ENCODE peak calls at places on chromosome 20, in seven cellular contexts. T, C, U, D, E, A and F are unnamed samples.

GRCh38 chr20:38871560-38871953 is 54.7 kb upstream of the FAM83D start:
- DNase-seq in E (no peak), U (no peak), C (no peak), A (no peak), T (peak; percentile 53), D (no peak), F (no peak)

GRCh38 chr20:60749804-60750602 is 502.1 kb upstream of the CDH4 start:
- DNase-seq in E (no peak), C (no peak), A (no peak), T (no peak), D (no peak), U (no peak), F (no peak)

GRCh38 chr20:47358672-47359532 is 2.4 kb upstream of the ZMYND8 start:
- DNase-seq in C (peak; percentile 68), A (no peak), D (peak; percentile 83), T (no peak), E (peak; percentile 84), U (peak; percentile 93), F (no peak)

GRCh38 chr20:51267679-51268078 is 244.8 kb upstream of the KCNG1 start:
- DNase-seq in T (no peak), C (no peak), D (no peak), A (no peak), U (no peak), E (no peak), F (no peak)

GRCh38 chr20:23541330-23541729 is 27.0 kb downstream of the CST9L start:
- DNase-seq in E (no peak), D (no peak), A (no peak), T (no peak), U (no peak), C (no peak), F (no peak)

GRCh38 chr20:55069951-55070350 is 594.6 kb downstream of the DOK5 start:
- DNase-seq in E (no peak), U (no peak), D (no peak), C (no peak), A (no peak), T (no peak), F (no peak)

GRCh38 chr20:46324960-46325703 is 16.8 kb upstream of the CDH22 start:
- DNase-seq in T (no peak), D (no peak), E (no peak), A (no peak), C (no peak), U (peak; percentile 53), F (peak; percentile 17)

GRCh38 chr20:15945301-15945700 is 627.9 kb downstream of the KIF16B start:
- DNase-seq in U (no peak), A (no peak), C (no peak), E (no peak), T (no peak), D (no peak), F (no peak)

GRCh38 chr20:1086273-1087213 is 31.9 kb upstream of the PSMF1 start:
- DNase-seq in C (no peak), A (no peak), T (no peak), D (no peak), U (no peak), E (no peak), F (peak; percentile 6)

GRCh38 chr20:47502271-47502730 is 614 bp downstream of the NCOA3 start:
- DNase-seq in T (peak; percentile 16), U (peak; percentile 48), C (no peak), E (peak; percentile 19), A (peak; percentile 1), D (no peak), F (no peak)

GRCh38 chr20:23363257-23363649 is 1.3 kb downstream of the GZF1 start:
- DNase-seq in D (no peak), T (no peak), U (no peak), C (no peak), A (no peak), E (peak; percentile 76), F (no peak)

GRCh38 chr20:40741507-40742106 is 52.6 kb upstream of the MAFB start:
- DNase-seq in C (no peak), E (peak; percentile 27), A (no peak), T (peak; percentile 57), U (peak; percentile 81), D (no peak), F (peak; percentile 66)

GRCh38 chr20:2696646-2697045 is 4.1 kb downstream of the EBF4 start:
- DNase-seq in T (no peak), A (no peak), C (no peak), U (no peak), E (no peak), D (no peak), F (no peak)
- H3K4me3 ChIP-seq in T (no peak overlapping the region), A (no peak overlapping the region), C (no peak overlapping the region), U (no peak overlapping the region), E (no peak overlapping the region), D (no peak overlapping the region), F (no peak overlapping the region)

GRCh38 chr20:58277578-58278344 is 31.8 kb upstream of the RAB22A start:
- DNase-seq in C (no peak), E (no peak), U (no peak), D (no peak), T (no peak), A (no peak), F (no peak)
- H3K4me3 ChIP-seq in C (no peak overlapping the region), E (no peak overlapping the region), U (no peak overlapping the region), D (no peak overlapping the region), T (no peak overlapping the region), A (no peak overlapping the region), F (no peak overlapping the region)

GRCh38 chr20:62741191-62741676 is 32.6 kb downstream of the NTSR1 start:
- DNase-seq in E (no peak), T (no peak), U (no peak), C (no peak), A (no peak), D (peak; percentile 46), F (peak; percentile 26)
- H3K4me3 ChIP-seq in E (no peak overlapping the region), T (no peak overlapping the region), U (no peak overlapping the region), C (no peak overlapping the region), A (no peak overlapping the region), D (no peak overlapping the region), F (peak overlapping the region; percentile 50)

DNA sequence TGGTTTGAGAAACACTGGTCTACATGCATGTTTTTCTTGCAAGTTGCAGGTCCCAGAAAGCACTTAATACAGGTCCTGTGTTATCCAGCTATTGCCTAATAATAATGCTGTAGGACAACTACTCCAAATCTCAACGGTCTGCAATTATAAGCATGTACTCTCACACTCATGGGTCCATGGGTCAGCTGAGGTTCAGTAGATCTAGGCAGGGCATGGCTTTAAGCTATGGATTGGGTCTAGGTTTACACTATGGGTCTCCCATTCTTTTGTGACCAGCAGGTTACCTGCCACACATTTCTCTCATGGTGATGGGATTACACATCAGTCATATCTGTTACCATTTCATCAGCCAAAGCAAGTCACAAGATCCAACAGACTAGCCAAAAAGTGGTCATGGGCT is 13.9 kb downstream of the ISM1 start:
- DNase-seq in T (no peak), C (no peak), E (no peak), D (no peak), U (no peak), A (no peak), F (no peak)
- H3K4me3 ChIP-seq in T (no peak overlapping the region), C (no peak overlapping the region), E (no peak overlapping the region), D (no peak overlapping the region), U (no peak overlapping the region), A (no peak overlapping the region), F (no peak overlapping the region)

GRCh38 chr20:25355191-25355590 is 35.4 kb downstream of the ABHD12 start:
- DNase-seq in A (no peak), E (no peak), T (no peak), C (no peak), D (no peak), U (no peak), F (peak; percentile 39)

GRCh38 chr20:25353754-25354705 is 36.6 kb downstream of the ABHD12 start:
- DNase-seq in D (no peak), A (no peak), U (no peak), E (no peak), T (no peak), C (no peak), F (no peak)

GRCh38 chr20:25355866-25356265 is 34.8 kb downstream of the ABHD12 start:
- DNase-seq in A (no peak), U (no peak), E (no peak), T (no peak), D (no peak), C (no peak), F (no peak)

GRCh38 chr20:25352746-25353145 is 37.9 kb downstream of the ABHD12 start:
- DNase-seq in U (no peak), T (no peak), A (no peak), E (no peak), D (no peak), C (no peak), F (no peak)

DNA sequence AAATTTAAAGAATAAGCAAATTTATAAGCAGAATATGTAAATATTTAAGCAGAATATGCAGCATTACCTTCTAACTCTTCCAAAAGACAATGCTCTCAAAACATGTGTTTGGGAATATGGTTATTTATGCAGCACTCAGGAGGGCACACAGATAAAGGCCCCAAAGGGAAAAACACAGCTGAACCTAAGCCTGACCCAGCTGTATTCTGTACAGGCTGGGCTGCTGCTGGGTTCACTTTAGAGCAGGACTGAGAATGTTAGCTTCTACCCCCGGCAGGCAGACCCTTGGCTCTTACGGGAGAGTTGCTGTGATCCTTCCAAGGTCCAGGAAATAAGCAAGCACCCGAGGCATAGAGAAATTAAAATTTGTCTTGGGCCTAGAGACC is 37.3 kb downstream of the ABHD12 start:
- DNase-seq in C (no peak), A (no peak), T (no peak), E (no peak), D (no peak), U (no peak), F (no peak)
- H3K4me3 ChIP-seq in C (no peak overlapping the region), A (no peak overlapping the region), T (no peak overlapping the region), E (no peak overlapping the region), D (no peak overlapping the region), U (no peak overlapping the region), F (no peak overlapping the region)

DNA sequence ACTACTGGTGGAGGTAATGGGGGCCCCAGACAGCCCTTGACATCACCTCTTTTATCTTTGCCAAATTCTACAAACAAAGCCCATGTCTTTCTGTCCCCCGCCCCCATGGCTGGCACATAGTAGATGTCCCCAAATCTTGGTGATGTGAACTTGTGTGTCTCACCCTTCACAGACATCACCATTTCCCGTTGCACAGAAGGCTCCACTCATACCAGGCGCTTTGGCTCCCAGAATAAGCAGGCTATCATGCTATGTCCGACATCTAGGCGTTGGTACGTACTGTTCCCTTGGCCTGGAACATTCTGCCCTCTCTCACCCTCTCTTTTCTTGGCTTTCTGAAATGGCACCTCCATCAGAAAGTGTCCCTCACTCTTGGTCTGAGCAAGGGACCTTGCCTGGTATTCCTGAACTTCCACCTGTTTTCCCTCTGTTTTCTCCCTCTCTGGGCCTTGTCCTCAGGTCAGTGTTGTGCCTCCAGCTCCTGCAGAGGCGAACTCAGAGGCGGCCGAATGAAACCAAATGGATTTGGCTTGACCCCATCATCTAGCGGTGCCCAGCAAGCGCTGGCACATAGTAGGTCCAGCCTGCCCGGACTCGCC is 968 bp upstream of the CCN5 start:
- DNase-seq in A (no peak), E (no peak), D (no peak), U (no peak), C (no peak), T (no peak), F (no peak)
- H3K4me3 ChIP-seq in A (no peak overlapping the region), E (no peak overlapping the region), D (peak overlapping the region; percentile 36), U (no peak overlapping the region), C (no peak overlapping the region), T (no peak overlapping the region), F (no peak overlapping the region)

GRCh38 chr20:49566401-49566800 is 1.5 kb downstream of the PTGIS start:
- DNase-seq in C (no peak), U (no peak), D (no peak), T (no peak), A (no peak), E (no peak), F (no peak)
- H3K4me3 ChIP-seq in C (peak overlapping the region; percentile 68), U (no peak overlapping the region), D (no peak overlapping the region), T (no peak overlapping the region), A (peak overlapping the region; percentile 63), E (peak overlapping the region; percentile 56), F (no peak overlapping the region)